ENCODE peak calls at places on chromosomes 1 and 21, in five cellular contexts. Q, A, U, I and P are unnamed samples.

GRCh38 chr1:17259233-17259873 is 10.5 kb downstream of the PADI3 start:
- DNase-seq in Q (no peak), A (peak; percentile 86), U (no peak), I (no peak), P (no peak)

GRCh38 chr1:221878134-221878533 is 136.2 kb upstream of the DUSP10 start:
- DNase-seq in Q (no peak), A (no peak), U (no peak), I (no peak), P (no peak)

GRCh38 chr1:180802849-180803248 is 109.8 kb upstream of the KIAA1614 start:
- DNase-seq in Q (no peak), A (no peak), U (no peak), I (no peak), P (no peak)

GRCh38 chr1:76870037-76870436 is 2.8 kb downstream of the ST6GALNAC5 start:
- DNase-seq in Q (no peak), A (no peak), U (no peak), I (no peak), P (no peak)

GRCh38 chr1:235011599-235012435 is 116.8 kb downstream of the TOMM20 start:
- DNase-seq in Q (no peak), A (peak; percentile 100), U (no peak), I (no peak), P (peak; percentile 98)

GRCh38 chr1:65195495-65196417 is 47.8 kb downstream of the AK4 start:
- DNase-seq in Q (no peak), A (peak; percentile 31), U (no peak), I (no peak), P (no peak)

GRCh38 chr1:42431514-42431913 is 24.3 kb downstream of the ZMYND12 start:
- DNase-seq in Q (no peak), A (no peak), U (no peak), I (no peak), P (no peak)

GRCh38 chr1:215704089-215704860 is 137.2 kb downstream of the KCTD3 start:
- DNase-seq in Q (no peak), A (peak; percentile 42), U (no peak), I (no peak), P (no peak)

GRCh38 chr1:178613271-178613945 is 100.5 kb downstream of the TEX35 start:
- DNase-seq in Q (no peak), A (no peak), U (no peak), I (no peak), P (no peak)

GRCh38 chr1:235838021-235838420 is 28.7 kb downstream of the LYST start:
- DNase-seq in Q (no peak), A (no peak), U (no peak), I (no peak), P (no peak)

GRCh38 chr1:220748091-220748934 is at the start of gene MTARC2:
- DNase-seq in Q (peak; percentile 81), A (peak; percentile 90), U (peak; percentile 91), I (peak; percentile 39), P (peak; percentile 39)

GRCh38 chr1:56339786-56340465 is 239.4 kb downstream of the PLPP3 start:
- DNase-seq in Q (no peak), A (no peak), U (no peak), I (no peak), P (no peak)

GRCh38 chr1:248825909-248826760 is at the start of gene SH3BP5L:
- DNase-seq in Q (peak; percentile 87), A (peak; percentile 98), U (peak; percentile 92), I (peak; percentile 85), P (peak; percentile 90)

GRCh38 chr21:15257646-15258045 is 192.8 kb upstream of the NRIP1 start:
- DNase-seq in Q (no peak), A (no peak), U (no peak), I (no peak), P (peak; percentile 23)

GRCh38 chr1:76129731-76130130 is 55.2 kb downstream of the ST6GALNAC3 start:
- DNase-seq in Q (no peak), A (no peak), U (no peak), I (no peak), P (peak; percentile 27)

GRCh38 chr1:76074321-76075187 is at the start of gene ST6GALNAC3:
- DNase-seq in Q (peak; percentile 83), A (peak; percentile 74), U (peak; percentile 92), I (peak; percentile 75), P (peak; percentile 44)

GRCh38 chr1:172662464-172663109 is 3.7 kb downstream of the FASLG start:
- DNase-seq in Q (no peak), A (peak; percentile 17), U (no peak), I (no peak), P (no peak)

GRCh38 chr21:41361786-41362604 is at the start of gene MX2:
- DNase-seq in Q (no peak), A (peak; percentile 53), U (no peak), I (no peak), P (peak; percentile 86)

GRCh38 chr1:107572674-107573205 is 392.2 kb downstream of the VAV3 start:
- DNase-seq in Q (no peak), A (no peak), U (no peak), I (no peak), P (peak; percentile 61)

GRCh38 chr21:46181953-46182547 is 2.2 kb downstream of the SPATC1L start:
- DNase-seq in Q (no peak), A (no peak), U (peak; percentile 37), I (no peak), P (peak; percentile 3)

DNA sequence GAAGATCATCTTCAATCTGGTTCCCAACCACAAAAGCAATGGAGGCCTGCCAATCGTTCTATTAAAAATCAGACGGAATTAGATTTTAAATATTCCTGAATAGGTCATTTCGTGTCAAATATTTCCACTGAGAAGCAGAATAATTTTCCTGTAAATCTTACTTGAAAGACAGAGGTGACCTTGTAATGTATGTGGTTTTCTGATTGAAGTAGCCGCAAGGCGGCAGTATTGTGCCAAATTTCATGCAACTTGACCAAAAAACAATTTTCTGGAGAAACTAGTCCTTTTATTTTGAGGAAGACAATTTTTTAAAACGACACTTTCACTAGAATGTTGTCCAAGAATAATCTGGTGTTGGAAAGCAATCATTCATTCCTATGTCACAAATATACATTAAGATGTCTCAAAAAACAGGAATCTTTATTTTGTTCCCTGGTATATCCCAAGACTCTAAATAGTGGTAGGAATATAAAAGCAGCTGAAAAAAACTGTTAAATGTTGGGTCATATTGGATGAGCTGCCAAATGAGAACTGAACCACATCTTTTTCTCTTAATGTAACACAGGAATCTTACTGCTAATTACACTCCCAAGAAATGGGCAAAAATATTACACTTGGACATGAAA is 33.6 kb downstream of the SPAG17 start:
- DNase-seq in Q (peak; percentile 64), A (peak; percentile 51), U (peak; percentile 46), I (peak; percentile 55), P (peak; percentile 85)
- H2BK12ac ChIP-seq in Q (no peak overlapping the region), A (no peak overlapping the region), U (no peak overlapping the region), I (no peak overlapping the region), P (no peak overlapping the region)

DNA sequence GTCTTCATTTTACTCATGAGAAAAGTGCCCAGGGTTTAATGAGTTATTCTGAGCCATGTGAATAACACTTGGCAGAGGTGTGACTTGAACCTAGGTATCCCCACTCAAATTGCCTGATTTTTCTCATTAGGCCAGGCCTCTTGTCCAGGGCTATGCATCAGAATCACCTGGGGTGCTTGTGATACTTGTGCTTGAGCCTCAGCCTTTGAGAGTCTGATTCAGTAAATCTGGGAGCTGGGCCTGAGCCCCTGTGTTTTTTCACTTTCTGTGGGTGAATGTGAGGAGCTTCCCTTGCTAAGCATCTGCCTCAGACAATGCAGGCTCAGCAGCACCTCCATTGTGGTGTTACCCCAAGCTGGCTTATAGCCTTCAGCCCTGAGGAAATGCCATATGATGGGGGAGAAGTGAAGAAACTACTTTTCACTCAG is 127.1 kb downstream of the S1PR1 start:
- DNase-seq in Q (no peak), A (no peak), U (no peak), I (no peak), P (no peak)
- H3K14ac ChIP-seq in Q (no peak overlapping the region), A (no peak overlapping the region), U (no peak overlapping the region), I (no peak overlapping the region), P (no peak overlapping the region)

GRCh38 chr1:84877592-84877991 is 15.4 kb downstream of the LPAR3 start:
- DNase-seq in Q (no peak), A (peak; percentile 55), U (no peak), I (no peak), P (no peak)

GRCh38 chr1:84870591-84870990 is 22.4 kb downstream of the LPAR3 start:
- DNase-seq in Q (no peak), A (no peak), U (no peak), I (no peak), P (no peak)

GRCh38 chr1:84871181-84871580 is 21.8 kb downstream of the LPAR3 start:
- DNase-seq in Q (no peak), A (no peak), U (no peak), I (no peak), P (no peak)

GRCh38 chr1:84876353-84876752 is 16.7 kb downstream of the LPAR3 start:
- DNase-seq in Q (no peak), A (no peak), U (no peak), I (no peak), P (no peak)
- H3K4ac ChIP-seq in Q (no peak overlapping the region), A (no peak overlapping the region), U (no peak overlapping the region), I (no peak overlapping the region), P (no peak overlapping the region)

DNA sequence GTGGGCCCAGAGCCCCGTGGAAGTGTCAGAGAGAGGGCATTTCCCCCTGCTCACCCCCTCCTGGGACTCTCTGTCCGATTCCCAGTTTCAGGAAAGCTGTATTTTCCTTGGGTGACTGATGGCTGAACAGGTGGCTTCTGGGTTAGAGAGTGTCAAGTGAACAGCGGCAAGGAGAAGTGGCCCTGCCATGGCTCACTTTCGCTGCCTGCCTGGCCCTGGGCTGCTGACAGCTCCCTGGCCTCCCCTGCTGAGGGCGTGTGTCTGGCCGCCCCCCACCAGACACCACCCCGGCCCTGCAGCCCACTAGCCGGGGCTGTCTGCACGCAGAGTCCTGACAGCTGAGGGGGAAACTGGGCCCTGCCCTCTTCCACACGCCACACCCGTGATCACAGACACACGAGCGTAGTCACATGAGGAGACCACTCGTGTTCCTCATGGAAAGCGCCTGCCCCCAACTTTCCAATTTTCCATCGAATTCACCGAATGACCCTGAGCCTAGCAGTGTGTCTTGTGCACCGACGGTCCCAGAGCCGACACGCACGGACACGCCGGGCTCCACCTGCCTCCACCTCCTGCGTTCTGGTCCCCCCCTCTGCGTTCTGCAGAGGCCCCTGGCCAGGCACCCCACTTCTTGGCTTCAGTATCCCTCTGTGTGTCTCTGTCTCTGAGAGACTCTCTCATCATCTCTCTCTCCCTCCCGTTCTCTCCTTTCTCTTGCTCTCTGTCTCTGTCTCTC is 60.6 kb upstream of the CASZ1 start:
- DNase-seq in Q (no peak), A (no peak), U (no peak), I (no peak), P (no peak)
- H2BK12ac ChIP-seq in Q (no peak overlapping the region), A (no peak overlapping the region), U (no peak overlapping the region), I (no peak overlapping the region), P (no peak overlapping the region)

GRCh38 chr21:36915014-36915700 is 51.3 kb downstream of the HLCS start:
- DNase-seq in Q (no peak), A (no peak), U (no peak), I (no peak), P (no peak)
- H3K14ac ChIP-seq in Q (no peak overlapping the region), A (no peak overlapping the region), U (peak overlapping the region; percentile 34), I (no peak overlapping the region), P (no peak overlapping the region)

GRCh38 chr1:201171063-201172036 is 17.1 kb upstream of the TMEM9 start:
- DNase-seq in Q (no peak), A (peak; percentile 82), U (peak; percentile 62), I (no peak), P (no peak)
- H3K4ac ChIP-seq in Q (no peak overlapping the region), A (no peak overlapping the region), U (no peak overlapping the region), I (no peak overlapping the region), P (peak overlapping the region; percentile 35)